ENCODE peak calls at places on chromosomes 2 and 18, in six cellular contexts. One of them, this sample, is unnamed.

GRCh38 chr18:3016584-3017292 is 3.8 kb upstream of the LPIN2 start:
- DNase-seq in neuronal stem cell: no peak
- DNase-seq in mesenchymal stem cell: peak
- DNase-seq in IMR-90: no peak
- DNase-seq in H1: no peak
- DNase-seq in H9: no peak
- DNase-seq in this sample: no peak

GRCh38 chr2:128281852-128282245 is 36.8 kb downstream of the HS6ST1 start:
- DNase-seq in neuronal stem cell: no peak
- DNase-seq in mesenchymal stem cell: no peak
- DNase-seq in IMR-90: no peak
- DNase-seq in H1: no peak
- DNase-seq in H9: no peak
- DNase-seq in this sample: no peak

GRCh38 chr2:238150686-238151085 is 8.1 kb upstream of the ERFE start:
- DNase-seq in neuronal stem cell: no peak
- DNase-seq in mesenchymal stem cell: no peak
- DNase-seq in IMR-90: no peak
- DNase-seq in H1: no peak
- DNase-seq in H9: no peak
- DNase-seq in this sample: no peak

GRCh38 chr2:34102359-34102758 is 503.3 kb upstream of the FAM98A start:
- DNase-seq in neuronal stem cell: no peak
- DNase-seq in mesenchymal stem cell: no peak
- DNase-seq in IMR-90: peak
- DNase-seq in H1: no peak
- DNase-seq in H9: no peak
- DNase-seq in this sample: no peak

GRCh38 chr18:75926811-75927210 is 499.3 kb upstream of the SMIM21 start:
- DNase-seq in neuronal stem cell: no peak
- DNase-seq in mesenchymal stem cell: no peak
- DNase-seq in IMR-90: no peak
- DNase-seq in H1: no peak
- DNase-seq in H9: no peak
- DNase-seq in this sample: no peak

GRCh38 chr2:29920631-29921559 is 491 bp downstream of the ALK start:
- DNase-seq in neuronal stem cell: peak
- DNase-seq in mesenchymal stem cell: no peak
- DNase-seq in IMR-90: peak
- DNase-seq in H1: no peak
- DNase-seq in H9: peak
- DNase-seq in this sample: peak

GRCh38 chr2:176658708-176659107 is 389.5 kb downstream of the MTX2 start:
- DNase-seq in neuronal stem cell: no peak
- DNase-seq in mesenchymal stem cell: no peak
- DNase-seq in IMR-90: no peak
- DNase-seq in H1: no peak
- DNase-seq in H9: no peak
- DNase-seq in this sample: no peak

GRCh38 chr2:176827269-176827668 is 385.3 kb upstream of the HNRNPA3 start:
- DNase-seq in neuronal stem cell: no peak
- DNase-seq in mesenchymal stem cell: no peak
- DNase-seq in IMR-90: no peak
- DNase-seq in H1: no peak
- DNase-seq in H9: no peak
- DNase-seq in this sample: no peak

GRCh38 chr18:323253-323622 is 55.4 kb upstream of the THOC1 start:
- DNase-seq in neuronal stem cell: no peak
- DNase-seq in mesenchymal stem cell: peak
- DNase-seq in IMR-90: peak
- DNase-seq in H1: no peak
- DNase-seq in H9: no peak
- DNase-seq in this sample: peak

GRCh38 chr18:35517715-35518114 is 20.0 kb upstream of the INO80C start:
- DNase-seq in neuronal stem cell: no peak
- DNase-seq in mesenchymal stem cell: no peak
- DNase-seq in IMR-90: no peak
- DNase-seq in H1: no peak
- DNase-seq in H9: no peak
- DNase-seq in this sample: no peak

GRCh38 chr2:6945087-6945813 is 28.0 kb downstream of the RNF144A start:
- DNase-seq in neuronal stem cell: no peak
- DNase-seq in mesenchymal stem cell: no peak
- DNase-seq in IMR-90: no peak
- DNase-seq in H1: no peak
- DNase-seq in H9: no peak
- DNase-seq in this sample: no peak

GRCh38 chr18:44130365-44130942 is 550.2 kb upstream of the SETBP1 start:
- DNase-seq in neuronal stem cell: peak
- DNase-seq in mesenchymal stem cell: peak
- DNase-seq in IMR-90: peak
- DNase-seq in H1: no peak
- DNase-seq in H9: peak
- DNase-seq in this sample: peak

GRCh38 chr2:224931956-224932355 is 110.3 kb downstream of the DOCK10 start:
- DNase-seq in neuronal stem cell: no peak
- DNase-seq in mesenchymal stem cell: no peak
- DNase-seq in IMR-90: no peak
- DNase-seq in H1: no peak
- DNase-seq in H9: no peak
- DNase-seq in this sample: no peak

GRCh38 chr18:62399781-62400308 is 74.7 kb downstream of the TNFRSF11A start:
- DNase-seq in neuronal stem cell: no peak
- DNase-seq in mesenchymal stem cell: peak
- DNase-seq in IMR-90: no peak
- DNase-seq in H1: no peak
- DNase-seq in H9: peak
- DNase-seq in this sample: no peak

GRCh38 chr2:47631840-47632398 is 151.0 kb upstream of the MSH6 start:
- DNase-seq in neuronal stem cell: no peak
- DNase-seq in mesenchymal stem cell: peak
- DNase-seq in IMR-90: peak
- DNase-seq in H1: no peak
- DNase-seq in H9: no peak
- DNase-seq in this sample: peak

GRCh38 chr2:210360412-210360811 is 45.4 kb upstream of the MYL1 start:
- DNase-seq in neuronal stem cell: no peak
- DNase-seq in mesenchymal stem cell: no peak
- DNase-seq in IMR-90: no peak
- DNase-seq in H1: no peak
- DNase-seq in H9: no peak
- DNase-seq in this sample: no peak

GRCh38 chr2:214960677-214961076 is 151.2 kb upstream of the BARD1 start:
- DNase-seq in neuronal stem cell: no peak
- DNase-seq in mesenchymal stem cell: no peak
- DNase-seq in IMR-90: peak
- DNase-seq in H1: no peak
- DNase-seq in H9: no peak
- DNase-seq in this sample: peak

GRCh38 chr2:226991663-226992062 is 155.8 kb downstream of the RHBDD1 start:
- DNase-seq in neuronal stem cell: no peak
- DNase-seq in mesenchymal stem cell: no peak
- DNase-seq in IMR-90: no peak
- DNase-seq in H1: no peak
- DNase-seq in H9: no peak
- DNase-seq in this sample: no peak
- H3K9ac ChIP-seq in neuronal stem cell: no peak
- H3K9ac ChIP-seq in mesenchymal stem cell: no peak
- H3K9ac ChIP-seq in IMR-90: no peak
- H3K9ac ChIP-seq in H1: no peak
- H3K9ac ChIP-seq in H9: no peak
- H3K9ac ChIP-seq in this sample: no peak

GRCh38 chr18:80251700-80252099 is 4.4 kb upstream of the PARD6G start:
- DNase-seq in neuronal stem cell: no peak
- DNase-seq in mesenchymal stem cell: no peak
- DNase-seq in IMR-90: no peak
- DNase-seq in H1: no peak
- DNase-seq in H9: no peak
- DNase-seq in this sample: peak
- H4K91ac ChIP-seq in neuronal stem cell: no peak
- H4K91ac ChIP-seq in mesenchymal stem cell: no peak
- H4K91ac ChIP-seq in IMR-90: no peak
- H4K91ac ChIP-seq in H1: no peak
- H4K91ac ChIP-seq in H9: no peak
- H4K91ac ChIP-seq in this sample: no peak

DNA sequence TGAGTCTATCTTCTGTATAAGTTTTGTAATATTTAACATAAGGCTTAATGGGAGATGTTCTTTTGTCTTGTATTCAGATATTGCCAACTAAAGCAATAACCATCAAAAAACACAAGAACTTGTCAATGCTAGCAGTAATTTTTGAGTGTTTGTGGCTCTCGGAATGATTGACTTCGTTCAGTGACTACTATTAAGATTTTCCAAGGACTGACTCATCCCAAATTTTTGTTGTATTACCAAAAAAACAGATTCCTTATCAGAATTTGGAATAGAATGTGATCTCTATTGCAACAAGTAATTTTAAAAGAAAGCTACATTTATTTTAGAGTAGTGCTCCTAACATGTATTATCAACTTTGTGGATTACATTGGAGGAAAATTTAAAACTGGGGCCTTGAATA is 8.1 kb downstream of the NABP1 start:
- DNase-seq in neuronal stem cell: no peak
- DNase-seq in mesenchymal stem cell: no peak
- DNase-seq in IMR-90: no peak
- DNase-seq in H1: no peak
- DNase-seq in H9: no peak
- DNase-seq in this sample: peak
- H3K9ac ChIP-seq in neuronal stem cell: no peak
- H3K9ac ChIP-seq in mesenchymal stem cell: peak
- H3K9ac ChIP-seq in IMR-90: no peak
- H3K9ac ChIP-seq in H1: no peak
- H3K9ac ChIP-seq in H9: no peak
- H3K9ac ChIP-seq in this sample: no peak

DNA sequence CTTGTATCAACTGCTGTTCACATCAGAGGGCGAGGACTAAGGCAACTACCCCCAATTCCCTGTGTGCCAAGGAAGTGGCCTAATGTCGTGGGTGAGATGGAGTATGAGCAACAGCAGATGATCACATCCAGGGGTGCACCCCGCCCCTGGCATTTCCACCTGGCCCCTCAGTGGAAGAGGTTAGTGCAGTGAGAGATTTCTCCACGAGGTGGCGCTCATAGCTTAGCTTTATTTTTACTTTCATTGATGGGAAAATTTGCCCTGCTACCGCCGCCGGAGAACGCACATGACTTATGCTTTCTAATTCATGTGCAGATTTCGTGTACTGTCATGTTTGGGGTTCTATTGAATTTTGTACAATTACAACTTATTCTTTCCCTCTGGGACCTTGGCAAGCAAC is 470.6 kb upstream of the MEX3C start:
- DNase-seq in neuronal stem cell: peak
- DNase-seq in mesenchymal stem cell: peak
- DNase-seq in IMR-90: peak
- DNase-seq in H1: no peak
- DNase-seq in H9: peak
- DNase-seq in this sample: peak
- H4K91ac ChIP-seq in neuronal stem cell: no peak
- H4K91ac ChIP-seq in mesenchymal stem cell: no peak
- H4K91ac ChIP-seq in IMR-90: no peak
- H4K91ac ChIP-seq in H1: no peak
- H4K91ac ChIP-seq in H9: no peak
- H4K91ac ChIP-seq in this sample: no peak

GRCh38 chr2:26850002-26850431 is 2.1 kb downstream of the DPYSL5 start:
- DNase-seq in neuronal stem cell: no peak
- DNase-seq in mesenchymal stem cell: no peak
- DNase-seq in IMR-90: no peak
- DNase-seq in H1: no peak
- DNase-seq in H9: no peak
- DNase-seq in this sample: no peak
- H3K9ac ChIP-seq in neuronal stem cell: peak
- H3K9ac ChIP-seq in mesenchymal stem cell: no peak
- H3K9ac ChIP-seq in IMR-90: no peak
- H3K9ac ChIP-seq in H1: no peak
- H3K9ac ChIP-seq in H9: no peak
- H3K9ac ChIP-seq in this sample: no peak

GRCh38 chr2:201538025-201538424 is 86.5 kb downstream of the STRADB start:
- DNase-seq in neuronal stem cell: no peak
- DNase-seq in mesenchymal stem cell: no peak
- DNase-seq in IMR-90: no peak
- DNase-seq in H1: no peak
- DNase-seq in H9: no peak
- DNase-seq in this sample: peak
- H4K91ac ChIP-seq in neuronal stem cell: no peak
- H4K91ac ChIP-seq in mesenchymal stem cell: no peak
- H4K91ac ChIP-seq in IMR-90: no peak
- H4K91ac ChIP-seq in H1: no peak
- H4K91ac ChIP-seq in H9: no peak
- H4K91ac ChIP-seq in this sample: no peak

GRCh38 chr2:119696494-119697030 is 17.6 kb downstream of the TMEM177 start:
- DNase-seq in neuronal stem cell: no peak
- DNase-seq in mesenchymal stem cell: no peak
- DNase-seq in IMR-90: no peak
- DNase-seq in H1: no peak
- DNase-seq in H9: no peak
- DNase-seq in this sample: no peak

GRCh38 chr2:119700866-119701265 is 21.9 kb downstream of the TMEM177 start:
- DNase-seq in neuronal stem cell: no peak
- DNase-seq in mesenchymal stem cell: no peak
- DNase-seq in IMR-90: no peak
- DNase-seq in H1: peak
- DNase-seq in H9: peak
- DNase-seq in this sample: no peak

GRCh38 chr2:119701352-119701751 is 22.4 kb downstream of the TMEM177 start:
- DNase-seq in neuronal stem cell: no peak
- DNase-seq in mesenchymal stem cell: no peak
- DNase-seq in IMR-90: no peak
- DNase-seq in H1: no peak
- DNase-seq in H9: no peak
- DNase-seq in this sample: no peak

GRCh38 chr2:119697290-119698013 is 18.5 kb downstream of the TMEM177 start:
- DNase-seq in neuronal stem cell: no peak
- DNase-seq in mesenchymal stem cell: no peak
- DNase-seq in IMR-90: no peak
- DNase-seq in H1: no peak
- DNase-seq in H9: no peak
- DNase-seq in this sample: no peak

DNA sequence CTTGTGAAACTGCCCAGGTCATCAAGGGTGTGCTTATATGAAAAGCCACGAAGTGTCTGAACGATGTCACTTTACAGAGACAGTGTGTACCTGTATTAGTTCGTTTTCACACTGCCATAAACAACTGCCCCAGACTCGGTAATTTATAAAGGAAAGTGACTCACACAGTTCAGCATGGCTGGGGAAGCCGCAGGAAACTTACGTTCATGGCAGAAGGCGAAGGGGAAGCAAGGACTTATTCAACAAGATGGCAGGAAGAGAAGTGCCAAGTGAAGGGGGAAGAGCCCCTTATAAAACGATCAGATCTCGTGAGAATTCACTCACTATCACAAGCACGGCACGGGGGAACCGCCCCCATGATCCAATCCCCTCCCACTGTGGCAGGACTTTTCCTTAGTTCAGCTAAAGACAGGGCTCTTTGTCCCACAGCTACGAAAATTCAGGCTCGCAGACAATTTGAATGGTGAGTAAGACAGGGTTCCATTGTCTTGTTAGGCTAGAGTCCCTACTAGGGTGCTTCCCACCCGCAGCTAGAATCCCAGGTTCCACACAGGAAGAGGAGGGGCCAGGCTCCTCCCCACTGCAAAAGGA is 20.1 kb downstream of the TMEM177 start:
- DNase-seq in neuronal stem cell: no peak
- DNase-seq in mesenchymal stem cell: peak
- DNase-seq in IMR-90: no peak
- DNase-seq in H1: no peak
- DNase-seq in H9: no peak
- DNase-seq in this sample: no peak
- H3K9ac ChIP-seq in neuronal stem cell: no peak
- H3K9ac ChIP-seq in mesenchymal stem cell: no peak
- H3K9ac ChIP-seq in IMR-90: no peak
- H3K9ac ChIP-seq in H1: no peak
- H3K9ac ChIP-seq in H9: no peak
- H3K9ac ChIP-seq in this sample: no peak

GRCh38 chr2:231312066-231312465 is 83.4 kb upstream of the B3GNT7 start:
- DNase-seq in neuronal stem cell: no peak
- DNase-seq in mesenchymal stem cell: no peak
- DNase-seq in IMR-90: no peak
- DNase-seq in H1: no peak
- DNase-seq in H9: no peak
- DNase-seq in this sample: no peak
- H4K91ac ChIP-seq in neuronal stem cell: no peak
- H4K91ac ChIP-seq in mesenchymal stem cell: no peak
- H4K91ac ChIP-seq in IMR-90: no peak
- H4K91ac ChIP-seq in H1: no peak
- H4K91ac ChIP-seq in H9: no peak
- H4K91ac ChIP-seq in this sample: no peak

This sample was measured in trophoblast cell.